ENCODE peak calls at places on chromosomes 16 and 17, in six cellular contexts. H, P, Z, Q, K and M are unnamed samples.

GRCh38 chr17:6041261-6041660 is 28.9 kb upstream of the WSCD1 start:
- DNase-seq in Q (no peak), P (no peak), H (no peak), Z (no peak), K (no peak), M (no peak)

GRCh38 chr16:68936729-68937631 is 93.6 kb downstream of the TANGO6 start:
- DNase-seq in Q (no peak), H (no peak), P (peak), K (no peak), Z (no peak), M (peak)

GRCh38 chr17:75289832-75290337 is 652 bp upstream of the SLC25A19 start:
- DNase-seq in Q (no peak), Z (peak), K (peak), P (no peak), H (no peak), M (peak)

GRCh38 chr17:46135126-46135812 is 58.0 kb downstream of the KANSL1 start:
- DNase-seq in H (no peak), Z (no peak), K (no peak), Q (no peak), P (no peak), M (no peak)

GRCh38 chr17:53150101-53150698 is 672.5 kb upstream of the KIF2B start:
- DNase-seq in Q (no peak), Z (no peak), H (no peak), K (no peak), P (no peak), M (no peak)

GRCh38 chr16:87966685-87967185 is 15.5 kb downstream of the BANP start:
- DNase-seq in K (no peak), Z (no peak), Q (peak), H (no peak), P (no peak), M (no peak)

GRCh38 chr16:4800290-4801041 is 2.0 kb downstream of the ROGDI start:
- DNase-seq in H (peak), Q (no peak), K (peak), P (no peak), Z (no peak), M (peak)

GRCh38 chr17:36686123-36686669 is 84.8 kb downstream of the MRM1 start:
- DNase-seq in Q (peak), P (no peak), H (no peak), K (no peak), Z (no peak), M (peak)

GRCh38 chr16:20851601-20852000 is 45.3 kb downstream of the REXO5 start:
- DNase-seq in P (peak), K (peak), Z (peak), Q (peak), H (no peak), M (peak)

GRCh38 chr17:42920922-42921321 is 20.3 kb downstream of the G6PC1 start:
- DNase-seq in Q (no peak), Z (no peak), H (no peak), K (no peak), P (no peak), M (no peak)

GRCh38 chr17:72421128-72422092 is 300.6 kb downstream of the SOX9 start:
- DNase-seq in H (peak), P (peak), K (no peak), Q (no peak), Z (no peak), M (peak)

GRCh38 chr16:66988197-66988788 is at the start of gene CES4A:
- DNase-seq in H (no peak), Q (no peak), Z (peak), P (no peak), K (no peak), M (no peak)

GRCh38 chr17:17200831-17201230 is 5.3 kb downstream of the PLD6 start:
- DNase-seq in H (no peak), P (no peak), Z (no peak), K (no peak), Q (no peak), M (no peak)

GRCh38 chr17:45640141-45640850 is 143.8 kb upstream of the CRHR1 start:
- DNase-seq in P (no peak), K (peak), Z (peak), Q (peak), H (peak), M (peak)

GRCh38 chr16:57384248-57385070 is 12.2 kb downstream of the CX3CL1 start:
- DNase-seq in K (no peak), P (no peak), Z (no peak), H (no peak), Q (peak), M (no peak)

GRCh38 chr17:57629470-57629869 is 115.6 kb downstream of the CCDC182 start:
- DNase-seq in P (no peak), Z (no peak), K (no peak), Q (no peak), H (no peak), M (no peak)

GRCh38 chr16:75306102-75306762 is 54.8 kb upstream of the BCAR1 start:
- DNase-seq in Q (no peak), K (no peak), P (no peak), Z (no peak), H (no peak), M (no peak)

GRCh38 chr17:74466111-74466784 is at the start of gene CD300A:
- DNase-seq in H (no peak), K (no peak), P (no peak), Q (no peak), Z (peak), M (no peak)

GRCh38 chr16:52436646-52437645 is 110.0 kb downstream of the TOX3 start:
- DNase-seq in Q (no peak), H (no peak), K (no peak), Z (no peak), P (no peak), M (no peak)

GRCh38 chr17:34222732-34223486 is 32.2 kb upstream of the CCL2 start:
- DNase-seq in K (no peak), H (no peak), Z (no peak), P (no peak), Q (no peak), M (no peak)

GRCh38 chr17:81370304-81370703 is 25.0 kb upstream of the BAHCC1 start:
- DNase-seq in Q (no peak), P (no peak), K (no peak), Z (no peak), H (no peak), M (no peak)

GRCh38 chr17:73586921-73587680 is 57.1 kb downstream of the SDK2 start:
- DNase-seq in Q (no peak), H (no peak), Z (no peak), K (no peak), P (no peak), M (peak)

GRCh38 chr16:81524382-81524781 is 79.8 kb downstream of the CMIP start:
- DNase-seq in Q (no peak), H (peak), P (no peak), Z (no peak), K (no peak), M (peak)

GRCh38 chr16:31356566-31357323 is 1.8 kb downstream of the ITGAX start:
- DNase-seq in Z (no peak), Q (peak), K (no peak), H (no peak), P (no peak), M (peak)